ENCODE peak calls at places on chromosomes 13 and 19, in four cellular contexts. J is HepG2, C is WTC11, L is K562. H is an unnamed sample.

GRCh38 chr13:40527914-40528313 is 138.5 kb downstream of the FOXO1 start:
- DNase-seq in J (no peak), C (no peak), L (no peak), H (no peak)

GRCh38 chr19:40739871-40740703 is 10.2 kb downstream of the ACTMAP start:
- DNase-seq in J (no peak), C (no peak), L (no peak), H (no peak)

GRCh38 chr19:47231215-47232054 is 436 bp upstream of the BBC3 start:
- DNase-seq in J (peak), C (peak), L (peak), H (peak)

GRCh38 chr19:23716792-23717191 is 29.8 kb upstream of the ZNF675 start:
- DNase-seq in J (no peak), C (no peak), L (no peak), H (no peak)

GRCh38 chr19:30046522-30046921 is 104.5 kb downstream of the URI1 start:
- DNase-seq in J (no peak), C (no peak), L (peak), H (no peak)

GRCh38 chr13:64397699-64398098 is 2832.4 kb downstream of the PCDH9 start:
- DNase-seq in J (no peak), C (no peak), L (no peak), H (no peak)

GRCh38 chr19:55492362-55492944 is 4.2 kb downstream of the SSC5D start:
- DNase-seq in J (no peak), C (no peak), L (no peak), H (no peak)

GRCh38 chr13:109481046-109481445 is 305.3 kb downstream of the IRS2 start:
- DNase-seq in J (no peak), C (no peak), L (no peak), H (no peak)

GRCh38 chr19:13428352-13428751 is 77.9 kb downstream of the CACNA1A start:
- DNase-seq in J (no peak), C (peak), L (peak), H (peak)

GRCh38 chr19:34428549-34429285 is 536 bp downstream of the UBA2 start:
- DNase-seq in J (peak), C (no peak), L (peak), H (peak)

GRCh38 chr19:3075605-3076431 is 13.5 kb upstream of the TLE5 start:
- DNase-seq in J (no peak), C (peak), L (peak), H (peak)

GRCh38 chr13:74434782-74435181 is 300.6 kb upstream of the KLF12 start:
- DNase-seq in J (no peak), C (no peak), L (no peak), H (no peak)

GRCh38 chr13:102812616-102813287 is 13.8 kb downstream of the BIVM start:
- DNase-seq in J (no peak), C (no peak), L (peak), H (peak)

GRCh38 chr19:16737909-16738308 is 18.3 kb downstream of the NWD1 start:
- DNase-seq in J (peak), C (no peak), L (no peak), H (no peak)

GRCh38 chr13:109877809-109878208 is 91.4 kb upstream of the IRS2 start:
- DNase-seq in J (no peak), C (no peak), L (no peak), H (no peak)

GRCh38 chr13:99165753-99166587 is 34.7 kb upstream of the UBAC2 start:
- DNase-seq in J (no peak), C (no peak), L (no peak), H (no peak)

GRCh38 chr13:99289674-99290337 is 17.4 kb downstream of the GPR183 start:
- DNase-seq in J (no peak), C (no peak), L (no peak), H (no peak)

GRCh38 chr13:36059366-36059765 is 71.8 kb downstream of the DCLK1 start:
- DNase-seq in J (no peak), C (no peak), L (no peak), H (no peak)

GRCh38 chr13:101343128-101343787 is 73.0 kb downstream of the NALCN start:
- DNase-seq in J (no peak), C (no peak), L (no peak), H (no peak)

GRCh38 chr19:46629546-46630025 is 4.7 kb upstream of the PTGIR start:
- DNase-seq in J (no peak), C (no peak), L (peak), H (no peak)

GRCh38 chr13:73399347-73400216 is 340.8 kb downstream of the KLF5 start:
- DNase-seq in J (peak), C (no peak), L (no peak), H (no peak)

GRCh38 chr13:95403349-95404140 is 102.3 kb upstream of the ABCC4 start:
- DNase-seq in J (no peak), C (peak), L (no peak), H (no peak)

GRCh38 chr13:43289458-43290255 is 266.3 kb downstream of the DNAJC15 start:
- DNase-seq in J (no peak), C (no peak), L (no peak), H (no peak)

GRCh38 chr13:84706004-84706710 is 823.9 kb upstream of the SLITRK1 start:
- DNase-seq in J (no peak), C (no peak), L (no peak), H (no peak)

GRCh38 chr19:35399948-35400772 is 29.3 kb downstream of the GPR42 start:
- DNase-seq in J (no peak), C (no peak), L (no peak), H (no peak)

DNA sequence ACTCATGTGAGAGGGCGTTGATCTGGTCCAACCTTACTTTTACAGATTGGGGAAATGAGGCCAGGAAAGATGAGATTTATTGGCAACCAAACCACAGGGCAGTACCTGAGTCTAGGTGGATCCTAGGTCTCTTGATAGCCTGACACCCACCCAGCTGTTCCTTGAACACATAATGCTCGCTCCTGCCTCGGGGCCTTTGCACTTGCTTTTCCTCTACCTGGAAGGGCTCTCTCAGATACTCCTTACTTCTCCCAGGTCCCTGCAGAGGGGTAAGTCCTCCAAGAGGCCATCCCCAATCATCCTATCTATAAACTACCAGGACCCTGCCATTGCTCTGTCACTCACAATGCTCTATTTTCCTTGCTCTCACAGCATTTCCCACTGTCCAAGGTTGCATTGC is 7.4 kb downstream of the ZNF575 start:
- DNase-seq in J (no peak), C (no peak), L (no peak), H (no peak)
- TF ChIP-seq ELF4 in J (no peak), C (no peak), L (no peak), H (no peak)

DNA sequence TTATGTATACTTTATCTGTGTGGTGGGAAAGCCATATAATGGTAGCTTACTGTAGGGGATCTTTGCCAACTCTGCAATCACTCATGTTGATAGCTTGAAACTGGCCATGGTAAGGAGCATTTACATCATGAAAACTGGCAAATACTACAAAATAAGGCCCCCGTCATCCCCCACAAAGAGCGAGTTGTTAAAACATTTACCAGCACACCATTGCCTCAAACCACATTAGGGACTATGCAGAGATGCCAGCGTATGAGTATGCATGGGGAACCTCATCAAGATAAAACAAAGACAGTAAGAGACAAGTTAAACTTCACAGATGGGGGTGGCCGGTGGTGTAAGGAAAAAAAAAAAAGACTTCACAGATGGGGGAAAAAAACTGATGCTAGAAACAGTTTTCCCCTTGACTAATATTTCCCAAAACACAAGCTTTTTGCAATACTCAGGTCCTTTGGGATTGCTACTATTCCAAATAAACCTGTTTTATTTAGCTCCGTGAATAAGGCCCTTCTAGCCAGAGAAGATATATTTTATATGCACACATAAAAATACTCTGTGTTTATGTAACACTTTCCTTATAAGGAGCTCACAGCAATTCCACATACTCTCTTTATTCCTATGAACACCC is 70.6 kb upstream of the SERP2 start:
- DNase-seq in J (no peak), C (no peak), L (no peak), H (no peak)
- TF ChIP-seq SP1 in J (no peak), C (no peak), L (no peak), H (no peak)

DNA sequence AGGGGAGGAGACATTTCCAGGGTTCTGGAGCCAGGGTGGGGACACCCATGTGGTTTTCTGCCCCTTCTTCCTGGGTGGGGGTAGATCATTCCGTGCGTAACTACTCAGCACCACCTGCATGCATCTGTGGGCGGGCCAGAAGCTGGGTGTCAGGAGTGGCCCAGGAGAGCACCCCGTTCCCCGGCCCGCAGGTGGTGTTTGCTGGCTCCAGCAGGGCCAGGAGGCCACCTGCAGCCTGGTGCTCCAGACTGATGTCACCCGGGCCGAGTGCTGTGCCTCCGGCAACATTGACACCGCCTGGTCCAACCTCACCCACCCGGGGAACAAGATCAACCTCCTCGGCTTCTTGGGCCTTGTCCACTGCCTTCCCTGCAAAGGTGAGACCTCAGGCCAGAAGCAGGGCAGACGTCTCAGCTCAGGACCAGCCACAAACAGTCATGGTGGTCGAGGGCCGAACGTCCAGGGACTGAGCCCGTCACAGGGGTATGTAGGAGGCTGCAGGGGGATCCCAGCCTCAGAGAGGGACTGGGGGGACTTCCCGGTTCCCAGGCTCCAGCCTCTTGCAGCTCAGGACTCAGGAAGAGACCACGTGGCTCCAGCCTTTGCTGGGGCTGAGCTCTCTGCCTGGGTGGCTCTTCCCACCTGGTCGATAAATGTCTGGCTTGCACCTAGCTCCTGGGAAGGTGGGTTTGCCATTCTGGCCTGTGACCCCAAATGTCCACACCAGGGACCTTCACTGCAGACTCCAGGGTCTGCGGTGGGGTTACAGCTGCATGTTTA is 1.6 kb downstream of the FSTL3 start:
- DNase-seq in J (no peak), C (no peak), L (no peak), H (no peak)
- TF ChIP-seq ELF4 in J (no peak), C (no peak), L (no peak), H (no peak)

GRCh38 chr13:110942248-110942981 is 27.5 kb upstream of the ANKRD10 start:
- DNase-seq in J (no peak), C (no peak), L (no peak), H (no peak)
- TF ChIP-seq SP1 in J (no peak), C (no peak), L (no peak), H (no peak)

DNA sequence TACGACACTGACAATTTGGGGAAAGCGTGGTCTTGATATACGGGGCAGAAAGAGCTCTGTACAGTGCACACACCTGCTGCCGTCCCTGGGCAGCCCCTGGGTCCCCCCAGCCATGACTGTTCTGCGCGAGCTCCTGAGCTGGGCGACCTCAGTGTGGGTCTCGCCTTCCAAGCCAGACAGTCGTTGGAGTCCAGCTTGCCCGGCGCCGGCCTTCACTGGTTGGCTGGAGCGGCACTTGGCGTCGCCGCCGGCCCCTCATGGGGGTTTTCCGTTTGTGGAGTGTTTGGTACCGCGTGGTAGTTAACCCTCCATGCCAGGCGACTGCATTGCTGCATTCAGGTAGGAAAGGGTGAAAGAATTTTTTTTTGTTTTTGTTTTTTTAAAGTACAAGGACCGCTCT is 11.0 kb upstream of the RPS15 start:
- DNase-seq in J (no peak), C (no peak), L (no peak), H (no peak)
- TF ChIP-seq ELF4 in J (no peak), C (no peak), L (no peak), H (no peak)

DNA sequence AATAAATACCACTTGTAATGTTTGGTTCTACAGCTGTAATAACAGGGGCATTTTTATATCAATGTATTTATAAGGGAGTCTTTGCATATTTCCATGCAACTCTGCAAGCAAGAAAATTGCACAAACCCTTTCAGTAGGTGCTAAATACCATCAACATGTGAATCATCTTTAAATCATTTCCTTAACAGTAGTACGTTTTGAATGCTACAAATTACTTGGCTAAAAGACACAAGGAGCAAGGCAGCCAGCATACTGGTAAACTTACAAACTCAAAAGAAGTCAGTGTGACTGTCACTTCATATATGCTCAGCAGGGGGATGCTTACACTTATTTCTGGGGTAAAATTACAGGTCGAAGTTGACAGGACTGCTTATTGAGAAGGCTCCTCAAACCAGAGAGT is 402.4 kb downstream of the EFNB2 start:
- DNase-seq in J (no peak), C (no peak), L (no peak), H (no peak)
- TF ChIP-seq SP1 in J (no peak), C (no peak), L (no peak), H (no peak)

DNA sequence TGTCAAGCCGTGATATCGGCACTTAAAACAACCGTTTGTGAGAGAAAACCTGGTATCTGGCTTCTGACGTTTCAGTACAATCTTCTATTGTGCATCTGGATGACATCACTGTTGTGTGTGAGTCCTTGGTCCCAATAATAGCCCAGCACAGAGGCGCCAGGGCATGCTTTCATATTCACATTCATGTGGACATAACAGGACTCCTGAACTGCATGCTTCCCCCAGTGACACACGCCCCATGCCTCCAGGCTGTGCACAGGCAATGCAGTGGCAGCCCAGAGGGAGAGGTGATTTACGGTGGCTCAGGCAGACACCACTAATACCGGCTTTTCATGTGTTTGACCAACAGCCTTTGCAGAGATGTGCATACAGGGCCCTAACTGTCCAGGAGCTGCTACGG is 58.1 kb downstream of the MRPL57 start:
- DNase-seq in J (peak), C (no peak), L (no peak), H (peak)
- TF ChIP-seq ELF4 in J (no peak), C (no peak), L (no peak), H (no peak)

DNA sequence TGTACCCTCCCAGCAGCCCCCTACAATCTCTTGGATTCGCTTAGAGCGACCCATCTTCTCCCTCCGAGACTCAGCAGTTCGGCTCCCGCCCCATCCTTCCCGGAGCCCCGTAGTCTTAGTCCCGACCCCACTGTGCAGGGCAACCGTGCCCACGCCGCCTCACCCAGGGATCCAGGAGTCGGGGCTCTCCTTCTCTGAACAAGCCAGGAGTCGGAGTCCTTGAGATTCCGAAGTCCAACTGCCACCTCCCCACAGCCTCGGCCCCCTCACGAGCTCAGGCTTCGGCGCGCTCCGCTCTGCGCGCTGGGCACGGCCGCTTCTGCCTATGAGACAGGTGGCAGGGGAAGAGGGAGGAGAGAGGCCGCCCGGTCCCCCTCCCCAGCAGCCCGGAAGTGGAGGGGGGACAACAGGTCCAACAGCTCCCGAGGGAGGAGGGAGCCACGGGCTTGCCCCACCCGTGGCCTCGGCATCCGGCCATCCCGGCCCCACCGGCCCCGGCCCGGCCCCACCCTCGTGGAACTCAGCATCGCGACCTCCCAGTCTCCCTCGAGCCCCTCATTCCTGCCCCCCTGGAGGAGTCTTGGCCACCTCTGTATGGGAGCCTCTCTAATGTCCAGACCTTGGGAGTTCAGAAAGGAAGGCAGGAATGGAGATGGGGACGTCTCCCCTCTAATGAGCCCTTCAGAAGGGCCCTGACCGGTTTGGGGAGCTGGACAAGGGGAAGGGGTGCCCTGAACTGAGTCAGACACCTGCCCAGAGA is at the start of gene PHLDB3:
- DNase-seq in J (peak), C (peak), L (peak), H (peak)
- TF ChIP-seq SP1 in J (no peak), C (no peak), L (no peak), H (no peak)

H was measured in HEK293T.